ENCODE peak calls at places on chromosomes 6 and 20, in four cellular contexts. W, V, P and R are unnamed samples.

GRCh38 chr6:125102901-125103300 is 50.7 kb upstream of the TPD52L1 start:
- DNase-seq in W (no peak), V (no peak), P (no peak), R (peak)

GRCh38 chr20:1900321-1900791 is 5.1 kb downstream of the SIRPA start:
- DNase-seq in W (peak), V (no peak), P (peak), R (no peak)

GRCh38 chr6:5214570-5215052 is 46.1 kb downstream of the LYRM4 start:
- DNase-seq in W (peak), V (peak), P (peak), R (no peak)

GRCh38 chr6:91634791-91635190 is 1047.9 kb upstream of the MAP3K7 start:
- DNase-seq in W (no peak), V (no peak), P (no peak), R (no peak)

GRCh38 chr6:90997076-90997475 is 410.2 kb upstream of the MAP3K7 start:
- DNase-seq in W (no peak), V (no peak), P (no peak), R (no peak)

GRCh38 chr6:30932665-30933365 is 845 bp upstream of the SFTA2 start:
- DNase-seq in W (no peak), V (no peak), P (no peak), R (no peak)

GRCh38 chr6:132199343-132199742 is 201.9 kb downstream of the MOXD1 start:
- DNase-seq in W (no peak), V (no peak), P (no peak), R (no peak)

GRCh38 chr20:35279040-35279439 is 1.1 kb upstream of the MMP24OS start:
- DNase-seq in W (no peak), V (no peak), P (no peak), R (no peak)

GRCh38 chr20:23086056-23086551 is at the start of gene CD93:
- DNase-seq in W (peak), V (no peak), P (peak), R (peak)

GRCh38 chr6:47075741-47076421 is 33.7 kb upstream of the ADGRF1 start:
- DNase-seq in W (no peak), V (no peak), P (no peak), R (peak)